ENCODE peak calls at places on chromosomes 7 and 10, in five cellular contexts. One of them, this sample, is unnamed.

GRCh38 chr7:30252885-30253795 is 31.3 kb upstream of the ZNRF2 start:
- DNase-seq in stimulated activated CD4-positive, alpha-beta T cell treated with anti-CD3 and anti-CD28 coated beads, Interleukin-2, amount 100 ng/mL, for 4 hours: no peak
- DNase-seq in fibroblast of pulmonary artery: peak
- DNase-seq in aorta: peak
- DNase-seq in NCI-H774: no peak
- DNase-seq in this sample: peak

GRCh38 chr10:48406204-48406603 is 99.7 kb downstream of the MAPK8 start:
- DNase-seq in stimulated activated CD4-positive, alpha-beta T cell treated with anti-CD3 and anti-CD28 coated beads, Interleukin-2, amount 100 ng/mL, for 4 hours: no peak
- DNase-seq in fibroblast of pulmonary artery: peak
- DNase-seq in aorta: no peak
- DNase-seq in NCI-H774: no peak
- DNase-seq in this sample: no peak

GRCh38 chr10:73802276-73802991 is 9.0 kb downstream of the NDST2 start:
- DNase-seq in stimulated activated CD4-positive, alpha-beta T cell treated with anti-CD3 and anti-CD28 coated beads, Interleukin-2, amount 100 ng/mL, for 4 hours: no peak
- DNase-seq in fibroblast of pulmonary artery: no peak
- DNase-seq in aorta: no peak
- DNase-seq in NCI-H774: no peak
- DNase-seq in this sample: no peak

GRCh38 chr10:123995461-123996131 is 97.8 kb downstream of the CHST15 start:
- DNase-seq in stimulated activated CD4-positive, alpha-beta T cell treated with anti-CD3 and anti-CD28 coated beads, Interleukin-2, amount 100 ng/mL, for 4 hours: peak
- DNase-seq in fibroblast of pulmonary artery: peak
- DNase-seq in aorta: peak
- DNase-seq in NCI-H774: peak
- DNase-seq in this sample: no peak

GRCh38 chr7:44634187-44634838 is 27.9 kb downstream of the OGDH start:
- DNase-seq in stimulated activated CD4-positive, alpha-beta T cell treated with anti-CD3 and anti-CD28 coated beads, Interleukin-2, amount 100 ng/mL, for 4 hours: no peak
- DNase-seq in fibroblast of pulmonary artery: no peak
- DNase-seq in aorta: no peak
- DNase-seq in NCI-H774: peak
- DNase-seq in this sample: no peak

GRCh38 chr7:135193615-135194081 is 17.7 kb downstream of the WDR91 start:
- DNase-seq in stimulated activated CD4-positive, alpha-beta T cell treated with anti-CD3 and anti-CD28 coated beads, Interleukin-2, amount 100 ng/mL, for 4 hours: no peak
- DNase-seq in fibroblast of pulmonary artery: peak
- DNase-seq in aorta: no peak
- DNase-seq in NCI-H774: no peak
- DNase-seq in this sample: no peak

GRCh38 chr7:110084177-110084807 is 1006.6 kb upstream of the LRRN3 start:
- DNase-seq in stimulated activated CD4-positive, alpha-beta T cell treated with anti-CD3 and anti-CD28 coated beads, Interleukin-2, amount 100 ng/mL, for 4 hours: no peak
- DNase-seq in fibroblast of pulmonary artery: no peak
- DNase-seq in aorta: no peak
- DNase-seq in NCI-H774: no peak
- DNase-seq in this sample: no peak

GRCh38 chr10:44958196-44958896 is 1.3 kb upstream of the RASSF4 start:
- DNase-seq in stimulated activated CD4-positive, alpha-beta T cell treated with anti-CD3 and anti-CD28 coated beads, Interleukin-2, amount 100 ng/mL, for 4 hours: no peak
- DNase-seq in fibroblast of pulmonary artery: peak
- DNase-seq in aorta: no peak
- DNase-seq in NCI-H774: no peak
- DNase-seq in this sample: peak

GRCh38 chr10:124005091-124005490 is 88.3 kb downstream of the CHST15 start:
- DNase-seq in stimulated activated CD4-positive, alpha-beta T cell treated with anti-CD3 and anti-CD28 coated beads, Interleukin-2, amount 100 ng/mL, for 4 hours: no peak
- DNase-seq in fibroblast of pulmonary artery: no peak
- DNase-seq in aorta: no peak
- DNase-seq in NCI-H774: no peak
- DNase-seq in this sample: no peak

GRCh38 chr7:293681-294439 is 3.9 kb downstream of the FOXL3 start:
- DNase-seq in stimulated activated CD4-positive, alpha-beta T cell treated with anti-CD3 and anti-CD28 coated beads, Interleukin-2, amount 100 ng/mL, for 4 hours: no peak
- DNase-seq in fibroblast of pulmonary artery: no peak
- DNase-seq in aorta: no peak
- DNase-seq in NCI-H774: no peak
- DNase-seq in this sample: no peak

GRCh38 chr7:73876973-73877372 is 16.0 kb downstream of the TMEM270 start:
- DNase-seq in stimulated activated CD4-positive, alpha-beta T cell treated with anti-CD3 and anti-CD28 coated beads, Interleukin-2, amount 100 ng/mL, for 4 hours: no peak
- DNase-seq in fibroblast of pulmonary artery: no peak
- DNase-seq in aorta: no peak
- DNase-seq in NCI-H774: no peak
- DNase-seq in this sample: peak

GRCh38 chr10:36725581-36726520 is 399.5 kb upstream of the ANKRD30A start:
- DNase-seq in stimulated activated CD4-positive, alpha-beta T cell treated with anti-CD3 and anti-CD28 coated beads, Interleukin-2, amount 100 ng/mL, for 4 hours: no peak
- DNase-seq in fibroblast of pulmonary artery: peak
- DNase-seq in aorta: no peak
- DNase-seq in NCI-H774: no peak
- DNase-seq in this sample: no peak